ENCODE peak calls at places on chromosomes 4 and X, in seven cellular contexts. O is COR-L47, G is Ammon's horn, Y is body of pancreas, I is Calu3, T is GM12891, Q is NCI-H146. B is an unnamed sample.

GRCh38 chr4:99668472-99668871 is 10.8 kb upstream of the C4orf54 start:
- DNase-seq in O (no peak), I (no peak), Y (peak), T (no peak), Q (no peak), G (no peak), B (no peak)

GRCh38 chrX:122934131-122934530 is 249.9 kb upstream of the GRIA3 start:
- DNase-seq in I (no peak), G (no peak), O (no peak), Y (no peak), Q (no peak), T (no peak), B (no peak)

GRCh38 chrX:153944140-153944799 is at the start of gene RENBP:
- DNase-seq in T (no peak), O (no peak), I (no peak), Y (no peak), G (peak), Q (no peak), B (no peak)

GRCh38 chr4:46922205-46922604 is 13.2 kb upstream of the COX7B2 start:
- DNase-seq in Q (no peak), I (no peak), O (no peak), T (no peak), Y (no peak), G (no peak), B (no peak)

GRCh38 chr4:67035501-67035900 is 509.8 kb downstream of the CENPC start:
- DNase-seq in Y (no peak), G (no peak), O (no peak), I (no peak), Q (no peak), T (no peak), B (no peak)

GRCh38 chr4:38302910-38303309 is 342.7 kb downstream of the PTTG2 start:
- DNase-seq in G (no peak), Q (no peak), T (no peak), I (no peak), O (no peak), Y (no peak), B (no peak)

GRCh38 chrX:107429090-107429489 is 20.4 kb upstream of the FRMPD3 start:
- DNase-seq in Q (peak), G (no peak), Y (peak), O (peak), I (peak), T (no peak), B (no peak)

GRCh38 chrX:124256209-124256608 is 76.3 kb upstream of the TEX13D start:
- DNase-seq in I (no peak), Y (no peak), G (no peak), O (no peak), T (no peak), Q (no peak), B (no peak)

GRCh38 chrX:67555578-67556203 is 11.9 kb downstream of the AR start:
- DNase-seq in G (no peak), Y (peak), I (peak), T (no peak), Q (peak), O (no peak), B (no peak)

GRCh38 chr4:41750158-41750623 is 1.7 kb upstream of the PHOX2B start:
- DNase-seq in Y (no peak), Q (no peak), T (no peak), G (no peak), I (no peak), O (no peak), B (no peak)

GRCh38 chrX:40471965-40472648 is 108.7 kb upstream of the ATP6AP2 start:
- DNase-seq in Q (peak), G (peak), O (peak), T (no peak), I (peak), Y (peak), B (no peak)